ENCODE peak calls at places on chromosomes 2 and 18, in four cellular contexts. F, Y, U and H are unnamed samples.

GRCh38 chr2:161373939-161374338 is 42.2 kb upstream of the TBR1 start:
- DNase-seq in Y (no peak), F (no peak), U (no peak), H (no peak)

GRCh38 chr2:208249241-208249640 is 5.6 kb downstream of the IDH1 start:
- DNase-seq in F (no peak), Y (no peak), U (no peak), H (no peak)

GRCh38 chr2:26561918-26562810 is 79.0 kb downstream of the CIB4 start:
- DNase-seq in Y (peak; percentile 54), F (no peak), U (peak; percentile 60), H (peak; percentile 46)

GRCh38 chr2:150742094-150742493 is 254.6 kb upstream of the RND3 start:
- DNase-seq in Y (no peak), U (no peak), F (no peak), H (no peak)

GRCh38 chr2:88600038-88600465 is 27.2 kb downstream of the EIF2AK3 start:
- DNase-seq in U (peak; percentile 72), Y (no peak), F (no peak), H (peak; percentile 61)

GRCh38 chr2:199973703-199974102 is 18.3 kb downstream of the MAIP1 start:
- DNase-seq in F (no peak), Y (no peak), U (no peak), H (no peak)

GRCh38 chr2:241562269-241562891 is 3.8 kb downstream of the BOK start:
- DNase-seq in F (no peak), U (no peak), Y (no peak), H (no peak)

GRCh38 chr18:9743200-9744016 is 35.3 kb downstream of the RAB31 start:
- DNase-seq in U (no peak), F (no peak), Y (no peak), H (peak; percentile 93)

GRCh38 chr2:23532311-23533013 is 147.5 kb downstream of the KLHL29 start:
- DNase-seq in F (no peak), Y (no peak), U (no peak), H (no peak)

GRCh38 chr2:61114147-61114546 is 47.8 kb upstream of the C2orf74 start:
- DNase-seq in U (no peak), F (no peak), Y (no peak), H (no peak)

GRCh38 chr2:181738074-181738473 is 57.8 kb upstream of the NEUROD1 start:
- DNase-seq in F (no peak), U (no peak), Y (no peak), H (no peak)

GRCh38 chr18:23990474-23991410 is 23.8 kb upstream of the TTC39C start:
- DNase-seq in Y (no peak), U (no peak), F (no peak), H (no peak)

GRCh38 chr2:158745866-158746382 is 49.2 kb upstream of the DAPL1 start:
- DNase-seq in U (no peak), F (peak; percentile 62), Y (no peak), H (no peak)

GRCh38 chr2:22494156-22494555 is 890.8 kb upstream of the KLHL29 start:
- DNase-seq in Y (no peak), U (no peak), F (no peak), H (no peak)

GRCh38 chr2:191228861-191229260 is 16.3 kb upstream of the MYO1B start:
- DNase-seq in F (peak; percentile 92), Y (peak; percentile 65), U (no peak), H (no peak)

GRCh38 chr18:25464211-25464610 is 112.2 kb upstream of the ZNF521 start:
- DNase-seq in Y (no peak), U (no peak), F (no peak), H (no peak)

GRCh38 chr2:65715328-65715727 is 282.9 kb upstream of the SPRED2 start:
- DNase-seq in Y (no peak), U (no peak), F (no peak), H (no peak)

GRCh38 chr2:237500681-237501424 is 13.8 kb downstream of the MLPH start:
- DNase-seq in F (no peak), Y (no peak), U (no peak), H (no peak)

GRCh38 chr2:116732322-116732721 is 1082.2 kb upstream of the DDX18 start:
- DNase-seq in F (no peak), U (no peak), Y (no peak), H (no peak)

GRCh38 chr18:70420151-70420898 is 131.5 kb downstream of the SOCS6 start:
- DNase-seq in F (no peak), Y (no peak), U (no peak), H (no peak)

GRCh38 chr2:189439342-189439741 is 1.9 kb upstream of the WDR75 start:
- DNase-seq in U (no peak), Y (no peak), F (no peak), H (no peak)

GRCh38 chr2:236665130-236665529 is 95.5 kb downstream of the ACKR3 start:
- DNase-seq in F (no peak), U (no peak), Y (no peak), H (no peak)

GRCh38 chr2:69306612-69306896 is 80.5 kb downstream of the GFPT1 start:
- DNase-seq in Y (no peak), F (no peak), U (no peak), H (no peak)

GRCh38 chr2:64604929-64605550 is 48.7 kb downstream of the SERTAD2 start:
- DNase-seq in Y (no peak), U (peak; percentile 60), F (peak; percentile 84), H (no peak)

GRCh38 chr18:54162431-54162830 is 62.0 kb downstream of the MBD2 start:
- DNase-seq in Y (no peak), F (no peak), U (no peak), H (no peak)

GRCh38 chr2:24269270-24269669 is 91.1 kb downstream of the ITSN2 start:
- DNase-seq in Y (no peak), F (no peak), U (no peak), H (no peak)

GRCh38 chr2:167935803-167936110 is 311.6 kb downstream of the STK39 start:
- DNase-seq in U (no peak), F (no peak), Y (no peak), H (no peak)

GRCh38 chr2:69275490-69275889 is 111.5 kb downstream of the GFPT1 start:
- DNase-seq in F (no peak), U (no peak), Y (no peak), H (no peak)

GRCh38 chr2:162518894-162519293 is 175.0 kb downstream of the GCA start:
- DNase-seq in F (no peak), Y (no peak), U (no peak), H (no peak)

GRCh38 chr2:200787351-200788128 is 24.2 kb upstream of the BZW1 start:
- DNase-seq in Y (no peak), U (no peak), F (no peak), H (peak; percentile 71)

GRCh38 chr2:112630268-112630667 is 15.5 kb upstream of the SLC20A1 start:
- DNase-seq in F (no peak), U (no peak), Y (no peak), H (no peak)

GRCh38 chr18:22591231-22591630 is 173.5 kb upstream of the CTAGE1 start:
- DNase-seq in U (no peak), Y (no peak), F (no peak), H (no peak)

GRCh38 chr2:146604521-146604920 is 1240.3 kb upstream of the ACVR2A start:
- DNase-seq in Y (no peak), U (no peak), F (no peak), H (no peak)

GRCh38 chr2:68565858-68566257 is 77.5 kb upstream of the PROKR1 start:
- DNase-seq in U (no peak), F (no peak), Y (no peak), H (no peak)

GRCh38 chr2:59590802-59591201 is 962.7 kb downstream of the BCL11A start:
- DNase-seq in Y (no peak), U (no peak), F (no peak), H (no peak)

GRCh38 chr2:146734042-146734715 is 1110.7 kb upstream of the ACVR2A start:
- DNase-seq in F (no peak), U (no peak), Y (no peak), H (no peak)

GRCh38 chr2:217289909-217290283 is 430.0 kb upstream of the TNP1 start:
- DNase-seq in U (no peak), Y (no peak), F (no peak), H (peak; percentile 35)

GRCh38 chr2:85754313-85755095 is 713 bp downstream of the ATOH8 start:
- DNase-seq in F (no peak), U (no peak), Y (peak; percentile 29), H (peak; percentile 31)